ENCODE peak calls at places on chromosomes 12 and 14, in five cellular contexts. C is body of pancreas, F is left ventricle myocardium inferior, O is ascending aorta, X is choroid plexus epithelial cell. G is an unnamed sample.

GRCh38 chr12:28089363-28089762 is 100.9 kb upstream of the CCDC91 start:
- DNase-seq in X (peak), F (no peak), O (no peak), C (no peak), G (no peak)

GRCh38 chr12:11685716-11686115 is 36.2 kb downstream of the ETV6 start:
- DNase-seq in O (no peak), X (peak), C (no peak), F (no peak), G (no peak)

GRCh38 chr14:55762595-55763232 is 182.7 kb downstream of the KTN1 start:
- DNase-seq in X (no peak), C (no peak), F (no peak), O (no peak), G (no peak)

GRCh38 chr14:68688872-68689371 is 103.9 kb downstream of the ZFP36L1 start:
- DNase-seq in X (peak), C (no peak), F (no peak), O (no peak), G (no peak)

GRCh38 chr12:1083888-1084262 is 92.9 kb downstream of the ERC1 start:
- DNase-seq in F (no peak), O (peak), C (peak), X (peak), G (peak)

GRCh38 chr12:110149104-110149660 is 25.0 kb downstream of the IFT81 start:
- DNase-seq in O (no peak), X (no peak), C (no peak), F (no peak), G (no peak)

GRCh38 chr12:59372971-59373370 is 222.9 kb upstream of the SLC16A7 start:
- DNase-seq in X (peak), C (no peak), O (no peak), F (no peak), G (no peak)

GRCh38 chr12:120760349-120761245 is 35.0 kb downstream of the ACADS start:
- DNase-seq in O (no peak), X (no peak), F (no peak), C (no peak), G (no peak)

GRCh38 chr14:105311838-105312237 is 2.7 kb upstream of the PACS2 start:
- DNase-seq in X (no peak), O (no peak), C (no peak), F (no peak), G (no peak)

GRCh38 chr14:50943261-50943942 is 881 bp downstream of the PYGL start:
- DNase-seq in X (no peak), F (peak), C (peak), O (peak), G (no peak)

GRCh38 chr12:122836027-122836921 is 1.0 kb downstream of the HIP1R start:
- DNase-seq in C (peak), X (no peak), F (no peak), O (no peak), G (no peak)

GRCh38 chr14:68358978-68359861 is 433.6 kb downstream of the ZFP36L1 start:
- DNase-seq in O (no peak), F (no peak), C (no peak), X (no peak), G (no peak)

GRCh38 chr14:51079489-51079888 is 15.4 kb downstream of the TRIM9 start:
- DNase-seq in O (no peak), X (no peak), F (no peak), C (no peak), G (no peak)

GRCh38 chr14:102183922-102184677 is 44.4 kb downstream of the WDR20 start:
- DNase-seq in O (no peak), C (no peak), F (no peak), X (no peak), G (no peak)

GRCh38 chr14:32738206-32738871 is 200.3 kb upstream of the NPAS3 start:
- DNase-seq in X (no peak), F (no peak), O (no peak), C (no peak), G (no peak)

GRCh38 chr12:123164710-123165261 is 13.9 kb upstream of the PITPNM2 start:
- DNase-seq in O (no peak), C (no peak), X (no peak), F (no peak), G (no peak)

GRCh38 chr14:72763892-72764291 is 130.0 kb downstream of the DPF3 start:
- DNase-seq in O (no peak), C (no peak), F (no peak), X (no peak), G (no peak)

GRCh38 chr12:116551952-116552749 is 7.0 kb upstream of the MAP1LC3B2 start:
- DNase-seq in C (no peak), F (no peak), X (peak), O (no peak), G (no peak)

GRCh38 chr12:48995061-48995879 is 3.9 kb downstream of the DDN start:
- DNase-seq in C (peak), X (peak), O (peak), F (peak), G (no peak)

GRCh38 chr12:50057000-50057841 is at the start of gene ASIC1:
- DNase-seq in C (peak), O (peak), X (peak), F (peak), G (peak)

GRCh38 chr14:99190696-99191662 is 81.0 kb downstream of the BCL11B start:
- DNase-seq in O (no peak), F (no peak), X (no peak), C (no peak), G (no peak)

GRCh38 chr12:75414671-75415070 is 23.8 kb downstream of the GLIPR1L2 start:
- DNase-seq in O (no peak), F (no peak), C (no peak), X (no peak), G (no peak)

GRCh38 chr12:107515446-107515958 is 170.1 kb upstream of the PWP1 start:
- DNase-seq in F (peak), O (peak), X (peak), C (peak), G (peak)

GRCh38 chr12:126681676-126682075 is 1585.3 kb upstream of the TMEM132C start:
- DNase-seq in O (no peak), F (no peak), X (no peak), C (no peak), G (no peak)

GRCh38 chr14:104424406-104425072 is 155.0 kb upstream of the C14orf180 start:
- DNase-seq in O (no peak), F (no peak), C (no peak), X (no peak), G (no peak)

GRCh38 chr12:49440031-49440430 is 72.8 kb downstream of the SPATS2 start:
- DNase-seq in F (no peak), O (no peak), X (no peak), C (no peak), G (no peak)

GRCh38 chr14:90785474-90785873 is 30.8 kb downstream of the TTC7B start:
- DNase-seq in C (peak), O (peak), X (peak), F (no peak), G (no peak)

GRCh38 chr12:69555461-69555860 is 29.8 kb upstream of the CCT2 start:
- DNase-seq in X (peak), F (no peak), C (no peak), O (no peak), G (no peak)

DNA sequence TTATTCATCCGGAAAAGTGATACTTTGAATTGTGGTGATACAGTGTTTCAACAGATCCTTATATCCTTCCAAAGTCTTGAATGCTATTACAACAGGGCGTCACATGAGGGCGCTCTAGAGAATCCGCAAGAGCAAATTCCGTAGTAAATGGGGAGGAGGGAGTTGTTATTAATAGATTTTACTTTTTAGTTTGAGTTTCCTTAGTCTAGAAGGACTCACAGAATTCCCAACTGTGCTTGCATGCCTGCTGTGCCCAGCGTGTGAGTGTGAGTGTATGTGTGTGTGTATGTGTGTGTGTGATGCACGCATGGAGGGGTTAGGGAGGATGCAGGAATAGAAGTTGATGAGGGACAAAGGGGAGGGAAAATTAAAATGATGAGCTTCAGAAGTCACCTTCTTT is 375.3 kb downstream of the C12orf75 start:
- DNase-seq in C (peak), O (peak), F (no peak), X (peak), G (no peak)
- TF ChIP-seq CTCF in C (peak), O (peak), F (peak), X (peak), G (peak)

GRCh38 chr12:56216461-56216860 is 5.3 kb downstream of the RNF41 start:
- DNase-seq in F (no peak), O (no peak), C (no peak), X (no peak), G (no peak)
- H3K4me3 ChIP-seq in F (no peak), O (no peak), C (no peak), X (no peak), G (no peak)

GRCh38 chr12:98422359-98422758 is 93.0 kb upstream of the TMPO start:
- DNase-seq in C (no peak), X (no peak), F (peak), O (no peak), G (no peak)

GRCh38 chr12:98423963-98424362 is 91.4 kb upstream of the TMPO start:
- DNase-seq in X (no peak), C (no peak), O (no peak), F (no peak), G (no peak)

GRCh38 chr12:98422809-98423208 is 92.6 kb upstream of the TMPO start:
- DNase-seq in F (no peak), O (no peak), C (no peak), X (no peak), G (no peak)

GRCh38 chr12:98425859-98426258 is 89.5 kb upstream of the TMPO start:
- DNase-seq in O (no peak), C (no peak), F (no peak), X (no peak), G (no peak)

GRCh38 chr12:98424726-98425401 is 90.5 kb upstream of the TMPO start:
- DNase-seq in F (peak), X (peak), C (peak), O (peak), G (peak)
- TF ChIP-seq CTCF in F (peak), X (peak), C (peak), O (peak), G (peak)

GRCh38 chr12:51219345-51219744 is 1.5 kb upstream of the POU6F1 start:
- DNase-seq in C (no peak), F (no peak), X (no peak), O (no peak), G (no peak)
- H3K4me3 ChIP-seq in C (no peak), F (no peak), X (no peak), O (peak), G (no peak)

DNA sequence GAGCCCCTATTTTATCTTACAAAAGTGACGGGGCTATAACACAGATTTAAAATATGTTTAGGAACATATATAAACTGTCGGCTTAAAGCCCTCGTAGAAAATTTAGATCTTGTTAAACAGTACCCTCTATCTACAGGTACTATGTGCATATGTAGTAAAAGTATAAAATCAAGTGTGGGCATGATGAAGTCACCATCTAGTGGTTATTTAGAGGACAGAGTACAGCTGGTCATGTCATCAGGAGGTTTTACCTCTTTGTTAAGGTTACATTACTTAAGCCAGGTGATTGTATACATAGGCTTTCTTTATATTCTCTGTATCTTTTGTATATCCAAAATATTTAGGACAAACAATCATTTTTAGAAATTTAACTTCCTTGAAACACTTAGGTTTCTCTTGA is 18.2 kb upstream of the TNS2 start:
- DNase-seq in C (no peak), F (no peak), O (no peak), X (no peak), G (no peak)
- TF ChIP-seq CTCF in C (no peak), F (no peak), O (no peak), X (no peak), G (no peak)

GRCh38 chr14:53365516-53366130 is 212.5 kb upstream of the DDHD1 start:
- DNase-seq in X (peak), F (no peak), C (no peak), O (no peak), G (no peak)

GRCh38 chr14:53367631-53368030 is 214.5 kb upstream of the DDHD1 start:
- DNase-seq in O (no peak), F (no peak), C (no peak), X (peak), G (no peak)

DNA sequence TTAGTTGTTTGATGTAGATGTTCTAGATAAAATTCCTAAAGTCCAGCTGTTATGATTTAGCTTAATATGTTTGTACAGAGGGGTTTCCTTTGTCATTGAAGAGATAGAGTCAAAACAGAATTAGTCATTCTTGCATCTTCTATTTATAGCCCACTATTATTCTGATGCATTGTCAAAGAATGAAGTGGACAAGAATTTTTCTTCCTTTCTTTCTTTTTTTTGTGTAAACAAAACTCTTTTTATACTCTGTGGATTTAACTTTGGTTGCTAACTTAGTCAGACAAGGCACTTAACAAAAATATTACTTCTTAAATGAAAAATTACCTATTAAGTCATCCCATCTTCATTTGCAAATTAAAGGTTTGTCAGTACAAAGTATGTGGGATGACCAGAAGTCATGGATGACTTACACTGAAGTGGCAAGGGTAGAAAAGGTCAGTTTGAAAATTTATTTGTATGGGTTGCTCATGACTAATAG is 215.6 kb upstream of the DDHD1 start:
- DNase-seq in O (no peak), F (no peak), C (no peak), X (peak), G (no peak)
- H3K4me3 ChIP-seq in O (no peak), F (no peak), C (no peak), X (no peak), G (no peak)

GRCh38 chr12:44253338-44253856 is 417.5 kb downstream of the TMEM117 start:
- DNase-seq in X (no peak), O (no peak), F (no peak), C (no peak), G (no peak)

GRCh38 chr12:44247588-44247987 is 411.7 kb downstream of the TMEM117 start:
- DNase-seq in C (no peak), X (no peak), F (no peak), O (no peak), G (no peak)

GRCh38 chr12:44246481-44247105 is 410.7 kb downstream of the TMEM117 start:
- DNase-seq in O (no peak), X (no peak), F (no peak), C (no peak), G (peak)

GRCh38 chr12:44245932-44246331 is 410.1 kb downstream of the TMEM117 start:
- DNase-seq in C (no peak), X (no peak), F (no peak), O (no peak), G (no peak)

GRCh38 chr12:44248436-44248835 is 412.6 kb downstream of the TMEM117 start:
- DNase-seq in F (no peak), X (no peak), C (no peak), O (no peak), G (no peak)
- TF ChIP-seq CTCF in F (no peak), X (no peak), C (no peak), O (no peak), G (no peak)

DNA sequence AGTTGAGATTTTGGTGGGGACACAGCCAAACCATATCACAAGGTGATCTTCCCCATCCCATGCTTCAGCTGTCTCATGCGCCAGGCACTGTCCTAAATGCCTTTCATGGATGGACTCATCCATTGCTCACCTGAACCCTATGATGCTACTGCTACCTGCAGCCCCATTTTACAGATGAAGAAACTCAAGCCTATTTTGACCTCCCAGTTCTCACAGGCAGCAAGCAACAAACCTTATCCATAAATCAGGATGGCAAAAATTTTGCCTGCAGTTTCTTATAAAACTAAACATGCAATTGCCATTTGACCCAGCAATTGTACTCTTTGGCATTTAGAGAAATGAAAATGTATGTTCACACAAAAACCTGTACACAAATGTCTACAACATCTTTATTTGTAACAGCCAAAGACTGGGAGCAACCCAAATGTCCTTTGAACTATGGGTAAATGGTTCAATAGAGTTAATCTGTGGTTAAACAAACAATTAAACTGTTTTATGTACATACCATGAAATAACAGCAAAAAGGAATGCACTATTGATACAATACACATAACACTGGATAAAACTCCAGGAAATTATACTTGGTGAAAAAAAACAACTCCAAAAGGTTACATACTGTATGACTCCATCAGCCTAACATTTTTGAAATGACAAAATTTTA is 2.6 kb downstream of the NT5DC3 start:
- DNase-seq in X (no peak), C (no peak), O (no peak), F (no peak), G (no peak)
- H3K4me3 ChIP-seq in X (no peak), C (no peak), O (peak), F (no peak), G (no peak)